ENCODE peak calls at places on chromosomes 13 and 19, in six cellular contexts. One of them, this sample, is unnamed. For H3K36me3, the result is how much of the 10 kb centered on the place peaks cover.

GRCh38 chr19:30906871-30907270 is 442.4 kb downstream of the TSHZ3 start:
- DNase-seq in tibial nerve: no peak
- DNase-seq in lung: no peak
- DNase-seq in esophagus squamous epithelium: no peak
- DNase-seq in neural progenitor cell: no peak
- DNase-seq in upper lobe of left lung: no peak
- DNase-seq in this sample: no peak

GRCh38 chr13:31227063-31227462 is 27.3 kb downstream of the B3GLCT start:
- DNase-seq in tibial nerve: no peak
- DNase-seq in lung: no peak
- DNase-seq in esophagus squamous epithelium: no peak
- DNase-seq in neural progenitor cell: no peak
- DNase-seq in upper lobe of left lung: no peak
- DNase-seq in this sample: no peak

GRCh38 chr13:69946443-69946955 is 161.1 kb upstream of the ATXN8OS start:
- DNase-seq in tibial nerve: no peak
- DNase-seq in lung: no peak
- DNase-seq in esophagus squamous epithelium: no peak
- DNase-seq in neural progenitor cell: no peak
- DNase-seq in upper lobe of left lung: no peak
- DNase-seq in this sample: no peak

GRCh38 chr13:97268772-97269171 is 46.6 kb downstream of the MBNL2 start:
- DNase-seq in tibial nerve: no peak
- DNase-seq in lung: no peak
- DNase-seq in esophagus squamous epithelium: no peak
- DNase-seq in neural progenitor cell: no peak
- DNase-seq in upper lobe of left lung: no peak
- DNase-seq in this sample: no peak

GRCh38 chr13:97648171-97648880 is 214.4 kb downstream of the RAP2A start:
- DNase-seq in tibial nerve: no peak
- DNase-seq in lung: no peak
- DNase-seq in esophagus squamous epithelium: no peak
- DNase-seq in neural progenitor cell: no peak
- DNase-seq in upper lobe of left lung: no peak
- DNase-seq in this sample: no peak

GRCh38 chr13:43377955-43378354 is 354.6 kb downstream of the DNAJC15 start:
- DNase-seq in tibial nerve: no peak
- DNase-seq in lung: no peak
- DNase-seq in esophagus squamous epithelium: no peak
- DNase-seq in neural progenitor cell: no peak
- DNase-seq in upper lobe of left lung: no peak
- DNase-seq in this sample: no peak

GRCh38 chr19:1852294-1852646 is 4.0 kb upstream of the REXO1 start:
- DNase-seq in tibial nerve: no peak
- DNase-seq in lung: no peak
- DNase-seq in esophagus squamous epithelium: no peak
- DNase-seq in neural progenitor cell: no peak
- DNase-seq in upper lobe of left lung: no peak
- DNase-seq in this sample: peak

GRCh38 chr19:6271721-6272410 is 7.9 kb downstream of the MLLT1 start:
- DNase-seq in tibial nerve: peak
- DNase-seq in lung: peak
- DNase-seq in esophagus squamous epithelium: no peak
- DNase-seq in neural progenitor cell: peak
- DNase-seq in upper lobe of left lung: peak
- DNase-seq in this sample: no peak

GRCh38 chr19:57825501-57825900 is 4.6 kb upstream of the ZNF587B start:
- DNase-seq in tibial nerve: no peak
- DNase-seq in lung: no peak
- DNase-seq in esophagus squamous epithelium: no peak
- DNase-seq in neural progenitor cell: no peak
- DNase-seq in upper lobe of left lung: no peak
- DNase-seq in this sample: no peak

GRCh38 chr19:38736036-38736412 is 8.2 kb downstream of the CAPN12 start:
- DNase-seq in tibial nerve: no peak
- DNase-seq in lung: peak
- DNase-seq in esophagus squamous epithelium: no peak
- DNase-seq in neural progenitor cell: peak
- DNase-seq in upper lobe of left lung: peak
- DNase-seq in this sample: no peak

GRCh38 chr19:48381178-48381950 is 10.0 kb downstream of the KDELR1 start:
- DNase-seq in tibial nerve: no peak
- DNase-seq in lung: no peak
- DNase-seq in esophagus squamous epithelium: no peak
- DNase-seq in neural progenitor cell: no peak
- DNase-seq in upper lobe of left lung: no peak
- DNase-seq in this sample: no peak

GRCh38 chr19:17262557-17262956 is 2.0 kb downstream of the USHBP1 start:
- DNase-seq in tibial nerve: no peak
- DNase-seq in lung: no peak
- DNase-seq in esophagus squamous epithelium: no peak
- DNase-seq in neural progenitor cell: no peak
- DNase-seq in upper lobe of left lung: no peak
- DNase-seq in this sample: no peak

GRCh38 chr19:51327066-51327985 is 14.6 kb downstream of the VSIG10L start:
- DNase-seq in tibial nerve: no peak
- DNase-seq in lung: no peak
- DNase-seq in esophagus squamous epithelium: no peak
- DNase-seq in neural progenitor cell: peak
- DNase-seq in upper lobe of left lung: peak
- DNase-seq in this sample: peak

GRCh38 chr13:110284809-110285519 is 22.0 kb downstream of the COL4A1 start:
- DNase-seq in tibial nerve: no peak
- DNase-seq in lung: no peak
- DNase-seq in esophagus squamous epithelium: no peak
- DNase-seq in neural progenitor cell: no peak
- DNase-seq in upper lobe of left lung: no peak
- DNase-seq in this sample: no peak

GRCh38 chr13:75495938-75496337 is 14.0 kb upstream of the TBC1D4 start:
- DNase-seq in tibial nerve: no peak
- DNase-seq in lung: no peak
- DNase-seq in esophagus squamous epithelium: no peak
- DNase-seq in neural progenitor cell: no peak
- DNase-seq in upper lobe of left lung: no peak
- DNase-seq in this sample: no peak

GRCh38 chr19:1233361-1233667 is 4.5 kb downstream of the CBARP start:
- DNase-seq in tibial nerve: no peak
- DNase-seq in lung: no peak
- DNase-seq in esophagus squamous epithelium: no peak
- DNase-seq in neural progenitor cell: no peak
- DNase-seq in upper lobe of left lung: no peak
- DNase-seq in this sample: no peak

GRCh38 chr19:14115761-14116160 is 1.8 kb downstream of the PRKACA start:
- DNase-seq in tibial nerve: no peak
- DNase-seq in lung: no peak
- DNase-seq in esophagus squamous epithelium: no peak
- DNase-seq in neural progenitor cell: no peak
- DNase-seq in upper lobe of left lung: no peak
- DNase-seq in this sample: no peak

GRCh38 chr13:24660023-24660806 is 20.0 kb upstream of the ATP12A start:
- DNase-seq in tibial nerve: no peak
- DNase-seq in lung: no peak
- DNase-seq in esophagus squamous epithelium: no peak
- DNase-seq in neural progenitor cell: no peak
- DNase-seq in upper lobe of left lung: no peak
- DNase-seq in this sample: no peak

GRCh38 chr13:82717249-82717648 is 1165.0 kb downstream of the SLITRK1 start:
- DNase-seq in tibial nerve: no peak
- DNase-seq in lung: no peak
- DNase-seq in esophagus squamous epithelium: no peak
- DNase-seq in neural progenitor cell: no peak
- DNase-seq in upper lobe of left lung: no peak
- DNase-seq in this sample: no peak

GRCh38 chr13:47233734-47234133 is 336.9 kb upstream of the HTR2A start:
- DNase-seq in tibial nerve: no peak
- DNase-seq in lung: no peak
- DNase-seq in esophagus squamous epithelium: no peak
- DNase-seq in neural progenitor cell: no peak
- DNase-seq in upper lobe of left lung: no peak
- DNase-seq in this sample: no peak

GRCh38 chr13:82627183-82627582 is 1255.1 kb downstream of the SLITRK1 start:
- DNase-seq in tibial nerve: no peak
- DNase-seq in lung: no peak
- DNase-seq in esophagus squamous epithelium: no peak
- DNase-seq in neural progenitor cell: no peak
- DNase-seq in upper lobe of left lung: no peak
- DNase-seq in this sample: no peak

GRCh38 chr19:3062165-3063105 is at the start of gene TLE5:
- DNase-seq in tibial nerve: no peak
- DNase-seq in lung: peak
- DNase-seq in esophagus squamous epithelium: no peak
- DNase-seq in neural progenitor cell: peak
- DNase-seq in upper lobe of left lung: peak
- DNase-seq in this sample: peak

GRCh38 chr13:32581177-32581786 is 5.0 kb upstream of the PDS5B start:
- DNase-seq in tibial nerve: no peak
- DNase-seq in lung: no peak
- DNase-seq in esophagus squamous epithelium: no peak
- DNase-seq in neural progenitor cell: peak
- DNase-seq in upper lobe of left lung: no peak
- DNase-seq in this sample: peak

GRCh38 chr13:110126391-110126961 is 180.5 kb downstream of the COL4A1 start:
- DNase-seq in tibial nerve: no peak
- DNase-seq in lung: peak
- DNase-seq in esophagus squamous epithelium: no peak
- DNase-seq in neural progenitor cell: peak
- DNase-seq in upper lobe of left lung: peak
- DNase-seq in this sample: no peak

GRCh38 chr19:14507704-14508246 is 10.4 kb downstream of the DNAJB1 start:
- DNase-seq in tibial nerve: no peak
- DNase-seq in lung: peak
- DNase-seq in esophagus squamous epithelium: no peak
- DNase-seq in neural progenitor cell: no peak
- DNase-seq in upper lobe of left lung: peak
- DNase-seq in this sample: no peak

GRCh38 chr19:34188388-34188787 is 16.1 kb downstream of the LSM14A start:
- DNase-seq in tibial nerve: no peak
- DNase-seq in lung: no peak
- DNase-seq in esophagus squamous epithelium: no peak
- DNase-seq in neural progenitor cell: no peak
- DNase-seq in upper lobe of left lung: no peak
- DNase-seq in this sample: no peak

DNA sequence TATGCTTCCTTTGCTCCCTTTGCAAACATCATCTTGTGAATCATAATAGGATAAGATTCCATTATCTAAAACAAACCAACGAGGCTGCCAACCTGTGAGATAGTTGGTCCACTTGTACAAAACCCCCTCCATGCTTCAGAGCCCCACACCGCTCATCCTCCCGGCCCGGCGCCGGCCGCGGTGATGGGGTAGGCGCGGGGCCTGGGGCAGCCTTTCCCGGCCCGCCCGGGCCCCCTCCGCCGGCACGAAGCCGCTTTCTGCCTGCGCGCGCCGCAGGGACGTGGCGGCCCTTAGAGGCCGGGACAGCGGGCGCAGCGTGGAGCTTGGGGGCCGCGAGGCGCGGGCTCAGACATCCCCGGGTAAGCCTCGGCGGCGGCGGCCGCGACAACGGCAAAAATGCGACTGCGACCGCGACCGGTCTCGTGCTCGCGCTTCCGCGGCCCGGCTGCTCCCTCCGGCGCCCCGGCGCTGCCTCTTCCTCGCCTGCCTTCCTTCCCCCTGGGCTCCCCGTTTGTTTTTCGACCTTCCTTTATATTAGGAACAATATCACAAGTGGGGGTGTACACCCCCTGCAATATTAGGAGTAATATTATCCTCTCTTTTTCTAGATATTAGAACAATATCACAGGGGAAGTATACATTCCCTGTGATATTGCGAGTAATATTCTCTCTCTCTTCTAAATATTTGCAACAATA is 54.0 kb upstream of the CEACAM21 start:
- DNase-seq in tibial nerve: no peak
- DNase-seq in lung: no peak
- DNase-seq in esophagus squamous epithelium: no peak
- DNase-seq in neural progenitor cell: peak
- DNase-seq in upper lobe of left lung: no peak
- DNase-seq in this sample: no peak
- H3K4me3 ChIP-seq in tibial nerve: peak
- H3K4me3 ChIP-seq in lung: no peak
- H3K4me3 ChIP-seq in esophagus squamous epithelium: peak
- H3K4me3 ChIP-seq in neural progenitor cell: no peak
- H3K4me3 ChIP-seq in upper lobe of left lung: peak
- H3K4me3 ChIP-seq in this sample: no peak

DNA sequence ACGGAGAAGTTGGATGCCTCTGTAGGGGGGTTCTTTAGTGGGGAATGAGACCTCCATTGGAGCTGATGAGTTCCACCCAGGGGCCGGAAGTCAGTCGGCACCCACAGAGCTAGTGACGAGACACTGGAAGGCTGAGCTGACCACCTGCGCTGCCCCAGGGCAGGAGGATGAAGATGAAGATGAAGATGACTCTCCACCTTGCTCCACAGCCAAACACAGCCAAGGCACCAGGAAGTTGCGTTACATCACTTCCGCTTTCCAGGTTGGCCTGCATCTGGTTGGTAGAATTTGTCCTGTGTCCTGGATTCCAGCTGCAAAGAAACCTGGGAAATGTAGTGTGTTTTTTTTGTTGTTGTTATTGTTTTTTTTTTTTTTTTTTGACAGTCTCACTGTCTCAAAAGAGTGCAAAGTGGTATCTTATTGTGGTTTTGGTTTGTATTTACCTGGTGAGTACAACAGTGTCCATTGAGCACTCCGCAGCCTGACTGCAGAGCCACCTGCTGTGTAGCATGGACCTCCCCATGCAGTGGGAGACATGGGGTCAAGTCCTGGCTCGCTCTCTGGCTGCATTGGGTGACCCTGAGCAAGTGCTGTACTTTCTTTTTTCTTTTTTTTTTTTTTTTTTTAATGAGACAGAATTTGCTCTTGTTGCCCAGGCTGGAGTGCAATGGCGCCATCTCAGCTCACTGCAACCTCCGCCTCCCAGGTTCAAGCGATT is 1.9 kb downstream of the TBC1D17 start:
- DNase-seq in tibial nerve: no peak
- DNase-seq in lung: no peak
- DNase-seq in esophagus squamous epithelium: no peak
- DNase-seq in neural progenitor cell: no peak
- DNase-seq in upper lobe of left lung: no peak
- DNase-seq in this sample: no peak
- H3K36me3 ChIP-seq in tibial nerve: under half
- H3K36me3 ChIP-seq in lung: under half
- H3K36me3 ChIP-seq in esophagus squamous epithelium: under half
- H3K36me3 ChIP-seq in neural progenitor cell: under half
- H3K36me3 ChIP-seq in upper lobe of left lung: under half
- H3K36me3 ChIP-seq in this sample: under half

GRCh38 chr13:114056205-114057013 is 76.0 kb downstream of the RASA3 start:
- DNase-seq in tibial nerve: no peak
- DNase-seq in lung: no peak
- DNase-seq in esophagus squamous epithelium: no peak
- DNase-seq in neural progenitor cell: no peak
- DNase-seq in upper lobe of left lung: no peak
- DNase-seq in this sample: no peak
- H3K4me3 ChIP-seq in tibial nerve: no peak
- H3K4me3 ChIP-seq in lung: no peak
- H3K4me3 ChIP-seq in esophagus squamous epithelium: no peak
- H3K4me3 ChIP-seq in neural progenitor cell: no peak
- H3K4me3 ChIP-seq in upper lobe of left lung: no peak
- H3K4me3 ChIP-seq in this sample: no peak

DNA sequence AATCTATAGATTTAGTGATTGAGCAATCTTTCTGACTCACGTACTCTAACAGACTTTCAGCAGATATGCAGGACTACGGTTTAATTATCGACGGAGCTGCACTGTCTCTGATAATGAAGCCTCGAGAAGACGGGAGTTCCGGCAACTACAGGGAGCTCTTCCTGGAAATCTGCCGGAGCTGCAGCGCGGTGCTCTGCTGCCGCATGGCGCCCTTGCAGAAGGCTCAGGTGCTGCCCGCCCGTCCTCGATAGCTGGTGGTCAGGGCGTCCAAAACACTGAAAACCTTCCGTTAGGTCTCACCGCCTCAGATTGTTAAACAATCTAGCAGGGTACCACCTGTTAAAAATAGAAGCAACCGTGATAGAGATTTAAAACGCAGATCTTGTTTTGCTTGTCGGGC is 113.2 kb upstream of the MCF2L start:
- DNase-seq in tibial nerve: no peak
- DNase-seq in lung: no peak
- DNase-seq in esophagus squamous epithelium: no peak
- DNase-seq in neural progenitor cell: no peak
- DNase-seq in upper lobe of left lung: no peak
- DNase-seq in this sample: no peak
- H3K36me3 ChIP-seq in tibial nerve: under half
- H3K36me3 ChIP-seq in lung: half or more
- H3K36me3 ChIP-seq in esophagus squamous epithelium: under half
- H3K36me3 ChIP-seq in neural progenitor cell: under half
- H3K36me3 ChIP-seq in upper lobe of left lung: under half
- H3K36me3 ChIP-seq in this sample: under half

This sample was measured in HAP-1.